ENCODE peak calls at places on chromosomes 11 and 22, in ten cellular contexts. One of them, this sample, is unnamed.

GRCh38 chr22:47355776-47356432 is 593.5 kb downstream of the TBC1D22A start:
- DNase-seq in astrocyte of the spinal cord: no peak
- DNase-seq in activated CD4-positive, alpha-beta memory T cell treated with anti-CD3 and anti-CD28 coated beads, Interleukin-2, amount 10 ng/mL, durations not matched to agents 7 days and 5 days: no peak
- DNase-seq in upper lobe of left lung: peak
- DNase-seq in aorta: no peak
- DNase-seq in AG04450: no peak
- DNase-seq in EL: no peak
- DNase-seq in HAP-1: no peak
- DNase-seq in RWPE1: no peak
- DNase-seq in heart right ventricle: no peak
- DNase-seq in this sample: peak

GRCh38 chr11:93517041-93517440 is 26.1 kb downstream of the SMCO4 start:
- DNase-seq in HAP-1: no peak
- DNase-seq in RWPE1: no peak
- DNase-seq in EL: no peak
- DNase-seq in AG04450: no peak
- DNase-seq in aorta: no peak
- DNase-seq in upper lobe of left lung: no peak
- DNase-seq in activated CD4-positive, alpha-beta memory T cell treated with anti-CD3 and anti-CD28 coated beads, Interleukin-2, amount 10 ng/mL, durations not matched to agents 7 days and 5 days: no peak
- DNase-seq in heart right ventricle: no peak
- DNase-seq in astrocyte of the spinal cord: no peak
- DNase-seq in this sample: no peak

GRCh38 chr11:32034149-32034548 is 56.7 kb upstream of the RCN1 start:
- DNase-seq in upper lobe of left lung: no peak
- DNase-seq in activated CD4-positive, alpha-beta memory T cell treated with anti-CD3 and anti-CD28 coated beads, Interleukin-2, amount 10 ng/mL, durations not matched to agents 7 days and 5 days: no peak
- DNase-seq in RWPE1: no peak
- DNase-seq in AG04450: peak
- DNase-seq in heart right ventricle: no peak
- DNase-seq in EL: peak
- DNase-seq in HAP-1: no peak
- DNase-seq in aorta: no peak
- DNase-seq in astrocyte of the spinal cord: peak
- DNase-seq in this sample: no peak

GRCh38 chr22:46965552-46966494 is 203.4 kb downstream of the TBC1D22A start:
- DNase-seq in aorta: no peak
- DNase-seq in upper lobe of left lung: no peak
- DNase-seq in heart right ventricle: no peak
- DNase-seq in activated CD4-positive, alpha-beta memory T cell treated with anti-CD3 and anti-CD28 coated beads, Interleukin-2, amount 10 ng/mL, durations not matched to agents 7 days and 5 days: no peak
- DNase-seq in astrocyte of the spinal cord: no peak
- DNase-seq in RWPE1: no peak
- DNase-seq in AG04450: no peak
- DNase-seq in HAP-1: no peak
- DNase-seq in EL: peak
- DNase-seq in this sample: no peak

GRCh38 chr11:1479678-1480118 is 6.9 kb downstream of the MOB2 start:
- DNase-seq in RWPE1: no peak
- DNase-seq in heart right ventricle: no peak
- DNase-seq in HAP-1: no peak
- DNase-seq in AG04450: no peak
- DNase-seq in EL: no peak
- DNase-seq in activated CD4-positive, alpha-beta memory T cell treated with anti-CD3 and anti-CD28 coated beads, Interleukin-2, amount 10 ng/mL, durations not matched to agents 7 days and 5 days: no peak
- DNase-seq in aorta: peak
- DNase-seq in astrocyte of the spinal cord: no peak
- DNase-seq in upper lobe of left lung: no peak
- DNase-seq in this sample: no peak

GRCh38 chr22:16962501-16962900 is 45.5 kb downstream of the GAB4 start:
- DNase-seq in AG04450: no peak
- DNase-seq in upper lobe of left lung: no peak
- DNase-seq in HAP-1: no peak
- DNase-seq in heart right ventricle: no peak
- DNase-seq in aorta: no peak
- DNase-seq in RWPE1: no peak
- DNase-seq in activated CD4-positive, alpha-beta memory T cell treated with anti-CD3 and anti-CD28 coated beads, Interleukin-2, amount 10 ng/mL, durations not matched to agents 7 days and 5 days: no peak
- DNase-seq in astrocyte of the spinal cord: no peak
- DNase-seq in EL: no peak
- DNase-seq in this sample: no peak

GRCh38 chr11:126153999-126154398 is 57.5 kb downstream of the RPUSD4 start:
- DNase-seq in RWPE1: no peak
- DNase-seq in aorta: no peak
- DNase-seq in upper lobe of left lung: no peak
- DNase-seq in EL: peak
- DNase-seq in HAP-1: no peak
- DNase-seq in AG04450: no peak
- DNase-seq in activated CD4-positive, alpha-beta memory T cell treated with anti-CD3 and anti-CD28 coated beads, Interleukin-2, amount 10 ng/mL, durations not matched to agents 7 days and 5 days: no peak
- DNase-seq in heart right ventricle: no peak
- DNase-seq in astrocyte of the spinal cord: peak
- DNase-seq in this sample: no peak

GRCh38 chr22:50544746-50545253 is 899 bp upstream of the KLHDC7B start:
- DNase-seq in HAP-1: no peak
- DNase-seq in activated CD4-positive, alpha-beta memory T cell treated with anti-CD3 and anti-CD28 coated beads, Interleukin-2, amount 10 ng/mL, durations not matched to agents 7 days and 5 days: peak
- DNase-seq in upper lobe of left lung: peak
- DNase-seq in aorta: peak
- DNase-seq in RWPE1: no peak
- DNase-seq in AG04450: no peak
- DNase-seq in EL: no peak
- DNase-seq in astrocyte of the spinal cord: no peak
- DNase-seq in heart right ventricle: no peak
- DNase-seq in this sample: no peak

GRCh38 chr11:117143390-117143789 is 697 bp upstream of the PAFAH1B2 start:
- DNase-seq in aorta: peak
- DNase-seq in AG04450: no peak
- DNase-seq in activated CD4-positive, alpha-beta memory T cell treated with anti-CD3 and anti-CD28 coated beads, Interleukin-2, amount 10 ng/mL, durations not matched to agents 7 days and 5 days: peak
- DNase-seq in RWPE1: peak
- DNase-seq in upper lobe of left lung: peak
- DNase-seq in heart right ventricle: peak
- DNase-seq in astrocyte of the spinal cord: peak
- DNase-seq in HAP-1: peak
- DNase-seq in EL: peak
- DNase-seq in this sample: peak

This sample was measured in endodermal cell.